ENCODE peak calls at places on chromosomes 16 and 17, in four cellular contexts. Y, P, H and N are unnamed samples.

GRCh38 chr17:21542991-21543390 is 149.3 kb upstream of the KCNJ18 start:
- DNase-seq in Y (no peak), P (no peak), H (no peak), N (no peak)

GRCh38 chr17:29642171-29642611 is 19.5 kb upstream of the CORO6 start:
- DNase-seq in Y (no peak), P (no peak), H (peak; percentile 37), N (peak; percentile 63)

GRCh38 chr16:88686062-88686438 is 257 bp downstream of the SNAI3 start:
- DNase-seq in Y (peak; percentile 67), P (no peak), H (peak; percentile 64), N (no peak)

GRCh38 chr17:60311936-60312335 is 80.0 kb downstream of the USP32 start:
- DNase-seq in Y (no peak), P (no peak), H (no peak), N (no peak)

GRCh38 chr17:29158515-29159275 is 21.5 kb downstream of the MYO18A start:
- DNase-seq in Y (no peak), P (no peak), H (no peak), N (no peak)

GRCh38 chr17:6995500-6996255 is at the start of gene ALOX12:
- DNase-seq in Y (no peak), P (no peak), H (no peak), N (no peak)

GRCh38 chr17:5558815-5559785 is 25.2 kb downstream of the NLRP1 start:
- DNase-seq in Y (no peak), P (no peak), H (no peak), N (no peak)

GRCh38 chr17:73318427-73318813 is 6.6 kb upstream of the CDC42EP4 start:
- DNase-seq in Y (no peak), P (no peak), H (no peak), N (no peak)

GRCh38 chr16:83615131-83615530 is 192.6 kb upstream of the HSBP1 start:
- DNase-seq in Y (no peak), P (no peak), H (no peak), N (no peak)

GRCh38 chr16:67230809-67231660 is 4.1 kb downstream of the TMEM208 start:
- DNase-seq in Y (no peak), P (no peak), H (no peak), N (no peak)

GRCh38 chr16:88974641-88975215 is 2.3 kb downstream of the CBFA2T3 start:
- DNase-seq in Y (no peak), P (no peak), H (no peak), N (no peak)

GRCh38 chr17:80793851-80794267 is 197.8 kb upstream of the CHMP6 start:
- DNase-seq in Y (no peak), P (no peak), H (no peak), N (no peak)

GRCh38 chr17:17737938-17738894 is 57.0 kb downstream of the RAI1 start:
- DNase-seq in Y (no peak), P (no peak), H (no peak), N (no peak)

GRCh38 chr17:36934759-36935630 is 2.3 kb upstream of the LHX1 start:
- DNase-seq in Y (peak; percentile 31), P (peak; percentile 20), H (no peak), N (no peak)

GRCh38 chr16:89174877-89175276 is 3.3 kb downstream of the CDH15 start:
- DNase-seq in Y (no peak), P (no peak), H (no peak), N (no peak)

GRCh38 chr17:72030067-72030899 is 90.5 kb upstream of the SOX9 start:
- DNase-seq in Y (peak; percentile 55), P (no peak), H (no peak), N (peak; percentile 50)

GRCh38 chr17:38564869-38565268 is 40.9 kb downstream of the SRCIN1 start:
- DNase-seq in Y (no peak), P (no peak), H (no peak), N (no peak)

GRCh38 chr17:54111576-54111975 is 288.8 kb downstream of the KIF2B start:
- DNase-seq in Y (no peak), P (no peak), H (no peak), N (no peak)

GRCh38 chr16:25007284-25007984 is 7.7 kb downstream of the ARHGAP17 start:
- DNase-seq in Y (no peak), P (no peak), H (no peak), N (no peak)

GRCh38 chr16:11094838-11095565 is 150.6 kb downstream of the CLEC16A start:
- DNase-seq in Y (no peak), P (no peak), H (no peak), N (no peak)